ENCODE peak calls at places on chromosomes 13 and 19, in five cellular contexts. One of them, this sample, is unnamed.

GRCh38 chr19:49160450-49161189 is 3.0 kb downstream of the TRPM4 start:
- DNase-seq in ELR: no peak
- DNase-seq in mesenteric fat pad: no peak
- DNase-seq in activated naive CD8-positive, alpha-beta T cell treated with anti-CD3 and anti-CD28 coated beads for 36 hours: no peak
- DNase-seq in AG08396: no peak
- DNase-seq in this sample: no peak

GRCh38 chr13:36059366-36059765 is 71.8 kb downstream of the DCLK1 start:
- DNase-seq in ELR: no peak
- DNase-seq in mesenteric fat pad: no peak
- DNase-seq in activated naive CD8-positive, alpha-beta T cell treated with anti-CD3 and anti-CD28 coated beads for 36 hours: no peak
- DNase-seq in AG08396: no peak
- DNase-seq in this sample: no peak

GRCh38 chr19:39131255-39131755 is 5.7 kb downstream of the PAK4 start:
- DNase-seq in ELR: no peak
- DNase-seq in mesenteric fat pad: no peak
- DNase-seq in activated naive CD8-positive, alpha-beta T cell treated with anti-CD3 and anti-CD28 coated beads for 36 hours: no peak
- DNase-seq in AG08396: no peak
- DNase-seq in this sample: no peak

GRCh38 chr19:34145741-34146202 is 26.5 kb upstream of the LSM14A start:
- DNase-seq in ELR: peak
- DNase-seq in mesenteric fat pad: no peak
- DNase-seq in activated naive CD8-positive, alpha-beta T cell treated with anti-CD3 and anti-CD28 coated beads for 36 hours: peak
- DNase-seq in AG08396: peak
- DNase-seq in this sample: no peak

GRCh38 chr13:25168800-25169199 is 3.3 kb downstream of the AMER2 start:
- DNase-seq in ELR: no peak
- DNase-seq in mesenteric fat pad: no peak
- DNase-seq in activated naive CD8-positive, alpha-beta T cell treated with anti-CD3 and anti-CD28 coated beads for 36 hours: no peak
- DNase-seq in AG08396: no peak
- DNase-seq in this sample: no peak

GRCh38 chr19:453606-454005 is 7.2 kb downstream of the SHC2 start:
- DNase-seq in ELR: no peak
- DNase-seq in mesenteric fat pad: no peak
- DNase-seq in activated naive CD8-positive, alpha-beta T cell treated with anti-CD3 and anti-CD28 coated beads for 36 hours: no peak
- DNase-seq in AG08396: no peak
- DNase-seq in this sample: no peak

GRCh38 chr13:73625562-73626339 is 508.5 kb downstream of the KLF12 start:
- DNase-seq in ELR: no peak
- DNase-seq in mesenteric fat pad: no peak
- DNase-seq in activated naive CD8-positive, alpha-beta T cell treated with anti-CD3 and anti-CD28 coated beads for 36 hours: no peak
- DNase-seq in AG08396: no peak
- DNase-seq in this sample: no peak

GRCh38 chr13:18954254-18954653 is 227.4 kb downstream of the TUBA3C start:
- DNase-seq in ELR: no peak
- DNase-seq in mesenteric fat pad: no peak
- DNase-seq in activated naive CD8-positive, alpha-beta T cell treated with anti-CD3 and anti-CD28 coated beads for 36 hours: no peak
- DNase-seq in AG08396: no peak
- DNase-seq in this sample: no peak

GRCh38 chr13:21913010-21913409 is 242.1 kb downstream of the FGF9 start:
- DNase-seq in ELR: no peak
- DNase-seq in mesenteric fat pad: no peak
- DNase-seq in activated naive CD8-positive, alpha-beta T cell treated with anti-CD3 and anti-CD28 coated beads for 36 hours: peak
- DNase-seq in AG08396: peak
- DNase-seq in this sample: no peak

GRCh38 chr19:17648097-17648660 is 40.0 kb downstream of the UNC13A start:
- DNase-seq in ELR: no peak
- DNase-seq in mesenteric fat pad: no peak
- DNase-seq in activated naive CD8-positive, alpha-beta T cell treated with anti-CD3 and anti-CD28 coated beads for 36 hours: no peak
- DNase-seq in AG08396: no peak
- DNase-seq in this sample: no peak

GRCh38 chr13:93226623-93227279 is at the start of gene GPC6:
- DNase-seq in ELR: peak
- DNase-seq in mesenteric fat pad: no peak
- DNase-seq in activated naive CD8-positive, alpha-beta T cell treated with anti-CD3 and anti-CD28 coated beads for 36 hours: no peak
- DNase-seq in AG08396: peak
- DNase-seq in this sample: peak